ENCODE peak calls at places on chromosome 21, in six cellular contexts. One of them, this sample, is unnamed.

GRCh38 chr21:38037416-38037815 is 121.2 kb upstream of the KCNJ6 start:
- DNase-seq in stomach: no peak
- DNase-seq in NCI-H1092 treated with DMSO at 0.1 percent for 48 hours: no peak
- DNase-seq in kidney tubule cell: peak
- DNase-seq in fibroblast of mammary gland: no peak
- DNase-seq in suprapubic skin: no peak
- DNase-seq in this sample: no peak

GRCh38 chr21:31283025-31283424 is 61.0 kb downstream of the TIAM1 start:
- DNase-seq in stomach: peak
- DNase-seq in NCI-H1092 treated with DMSO at 0.1 percent for 48 hours: no peak
- DNase-seq in kidney tubule cell: no peak
- DNase-seq in fibroblast of mammary gland: no peak
- DNase-seq in suprapubic skin: no peak
- DNase-seq in this sample: no peak

GRCh38 chr21:45295576-45296365 is 8.1 kb upstream of the POFUT2 start:
- DNase-seq in stomach: peak
- DNase-seq in NCI-H1092 treated with DMSO at 0.1 percent for 48 hours: no peak
- DNase-seq in kidney tubule cell: no peak
- DNase-seq in fibroblast of mammary gland: peak
- DNase-seq in suprapubic skin: no peak
- DNase-seq in this sample: no peak

GRCh38 chr21:19621837-19622496 is 1218.4 kb upstream of the TMPRSS15 start:
- DNase-seq in stomach: no peak
- DNase-seq in NCI-H1092 treated with DMSO at 0.1 percent for 48 hours: no peak
- DNase-seq in kidney tubule cell: no peak
- DNase-seq in fibroblast of mammary gland: no peak
- DNase-seq in suprapubic skin: no peak
- DNase-seq in this sample: no peak

GRCh38 chr21:38774152-38774551 is 31.6 kb upstream of the ETS2 start:
- DNase-seq in stomach: no peak
- DNase-seq in NCI-H1092 treated with DMSO at 0.1 percent for 48 hours: no peak
- DNase-seq in kidney tubule cell: no peak
- DNase-seq in fibroblast of mammary gland: no peak
- DNase-seq in suprapubic skin: no peak
- DNase-seq in this sample: no peak

GRCh38 chr21:35239811-35240219 is 190.7 kb upstream of the RUNX1 start:
- DNase-seq in stomach: no peak
- DNase-seq in NCI-H1092 treated with DMSO at 0.1 percent for 48 hours: peak
- DNase-seq in kidney tubule cell: peak
- DNase-seq in fibroblast of mammary gland: peak
- DNase-seq in suprapubic skin: no peak
- DNase-seq in this sample: peak

GRCh38 chr21:35048706-35049617 is at the start of gene RUNX1:
- DNase-seq in stomach: peak
- DNase-seq in NCI-H1092 treated with DMSO at 0.1 percent for 48 hours: no peak
- DNase-seq in kidney tubule cell: peak
- DNase-seq in fibroblast of mammary gland: peak
- DNase-seq in suprapubic skin: no peak
- DNase-seq in this sample: no peak

GRCh38 chr21:32452641-32453040 is 40.1 kb downstream of the EVA1C start:
- DNase-seq in stomach: no peak
- DNase-seq in NCI-H1092 treated with DMSO at 0.1 percent for 48 hours: no peak
- DNase-seq in kidney tubule cell: no peak
- DNase-seq in fibroblast of mammary gland: no peak
- DNase-seq in suprapubic skin: no peak
- DNase-seq in this sample: no peak

GRCh38 chr21:46284077-46284644 is 1.2 kb downstream of the MCM3AP start:
- DNase-seq in stomach: no peak
- DNase-seq in NCI-H1092 treated with DMSO at 0.1 percent for 48 hours: no peak
- DNase-seq in kidney tubule cell: no peak
- DNase-seq in fibroblast of mammary gland: peak
- DNase-seq in suprapubic skin: no peak
- DNase-seq in this sample: peak

GRCh38 chr21:26070822-26071425 is 99.6 kb downstream of the APP start:
- DNase-seq in stomach: no peak
- DNase-seq in NCI-H1092 treated with DMSO at 0.1 percent for 48 hours: no peak
- DNase-seq in kidney tubule cell: peak
- DNase-seq in fibroblast of mammary gland: peak
- DNase-seq in suprapubic skin: no peak
- DNase-seq in this sample: no peak

GRCh38 chr21:40386301-40386911 is 460.6 kb downstream of the DSCAM start:
- DNase-seq in stomach: peak
- DNase-seq in NCI-H1092 treated with DMSO at 0.1 percent for 48 hours: peak
- DNase-seq in kidney tubule cell: peak
- DNase-seq in fibroblast of mammary gland: no peak
- DNase-seq in suprapubic skin: no peak
- DNase-seq in this sample: peak

GRCh38 chr21:28758042-28758882 is 234.4 kb downstream of the LTN1 start:
- DNase-seq in stomach: no peak
- DNase-seq in NCI-H1092 treated with DMSO at 0.1 percent for 48 hours: no peak
- DNase-seq in kidney tubule cell: no peak
- DNase-seq in fibroblast of mammary gland: peak
- DNase-seq in suprapubic skin: no peak
- DNase-seq in this sample: no peak

GRCh38 chr21:41282412-41282811 is 34.2 kb upstream of the FAM3B start:
- DNase-seq in stomach: no peak
- DNase-seq in NCI-H1092 treated with DMSO at 0.1 percent for 48 hours: no peak
- DNase-seq in kidney tubule cell: no peak
- DNase-seq in fibroblast of mammary gland: no peak
- DNase-seq in suprapubic skin: no peak
- DNase-seq in this sample: no peak

GRCh38 chr21:45001134-45002095 is 61.6 kb downstream of the SLX9 start:
- DNase-seq in stomach: peak
- DNase-seq in NCI-H1092 treated with DMSO at 0.1 percent for 48 hours: no peak
- DNase-seq in kidney tubule cell: peak
- DNase-seq in fibroblast of mammary gland: peak
- DNase-seq in suprapubic skin: no peak
- DNase-seq in this sample: no peak

GRCh38 chr21:34702341-34702807 is 33.6 kb downstream of the CLIC6 start:
- DNase-seq in stomach: peak
- DNase-seq in NCI-H1092 treated with DMSO at 0.1 percent for 48 hours: no peak
- DNase-seq in kidney tubule cell: peak
- DNase-seq in fibroblast of mammary gland: peak
- DNase-seq in suprapubic skin: peak
- DNase-seq in this sample: no peak

GRCh38 chr21:42258150-42258884 is 39.4 kb downstream of the ABCG1 start:
- DNase-seq in stomach: peak
- DNase-seq in NCI-H1092 treated with DMSO at 0.1 percent for 48 hours: peak
- DNase-seq in kidney tubule cell: peak
- DNase-seq in fibroblast of mammary gland: peak
- DNase-seq in suprapubic skin: no peak
- DNase-seq in this sample: peak

GRCh38 chr21:42002421-42002958 is 7.7 kb downstream of the ZBTB21 start:
- DNase-seq in stomach: no peak
- DNase-seq in NCI-H1092 treated with DMSO at 0.1 percent for 48 hours: no peak
- DNase-seq in kidney tubule cell: peak
- DNase-seq in fibroblast of mammary gland: peak
- DNase-seq in suprapubic skin: no peak
- DNase-seq in this sample: no peak

GRCh38 chr21:42578761-42579415 is 65.2 kb downstream of the SLC37A1 start:
- DNase-seq in stomach: no peak
- DNase-seq in NCI-H1092 treated with DMSO at 0.1 percent for 48 hours: no peak
- DNase-seq in kidney tubule cell: no peak
- DNase-seq in fibroblast of mammary gland: no peak
- DNase-seq in suprapubic skin: peak
- DNase-seq in this sample: no peak

GRCh38 chr21:25607812-25608737 is 794 bp upstream of the MRPL39 start:
- DNase-seq in stomach: peak
- DNase-seq in NCI-H1092 treated with DMSO at 0.1 percent for 48 hours: peak
- DNase-seq in kidney tubule cell: peak
- DNase-seq in fibroblast of mammary gland: peak
- DNase-seq in suprapubic skin: peak
- DNase-seq in this sample: peak

GRCh38 chr21:37032877-37033471 is 26.5 kb downstream of the RIPPLY3 start:
- DNase-seq in stomach: no peak
- DNase-seq in NCI-H1092 treated with DMSO at 0.1 percent for 48 hours: no peak
- DNase-seq in kidney tubule cell: peak
- DNase-seq in fibroblast of mammary gland: peak
- DNase-seq in suprapubic skin: no peak
- DNase-seq in this sample: no peak

GRCh38 chr21:35775778-35776515 is 284.4 kb downstream of the SETD4 start:
- DNase-seq in stomach: no peak
- DNase-seq in NCI-H1092 treated with DMSO at 0.1 percent for 48 hours: no peak
- DNase-seq in kidney tubule cell: no peak
- DNase-seq in fibroblast of mammary gland: no peak
- DNase-seq in suprapubic skin: no peak
- DNase-seq in this sample: no peak

GRCh38 chr21:38323721-38324591 is 67.2 kb downstream of the KCNJ15 start:
- DNase-seq in stomach: no peak
- DNase-seq in NCI-H1092 treated with DMSO at 0.1 percent for 48 hours: peak
- DNase-seq in kidney tubule cell: peak
- DNase-seq in fibroblast of mammary gland: peak
- DNase-seq in suprapubic skin: no peak
- DNase-seq in this sample: peak

GRCh38 chr21:22516230-22516629 is 1518.0 kb downstream of the NCAM2 start:
- DNase-seq in stomach: no peak
- DNase-seq in NCI-H1092 treated with DMSO at 0.1 percent for 48 hours: no peak
- DNase-seq in kidney tubule cell: no peak
- DNase-seq in fibroblast of mammary gland: no peak
- DNase-seq in suprapubic skin: no peak
- DNase-seq in this sample: no peak

GRCh38 chr21:41171210-41171609 is 3.2 kb downstream of the BACE2 start:
- DNase-seq in stomach: peak
- DNase-seq in NCI-H1092 treated with DMSO at 0.1 percent for 48 hours: no peak
- DNase-seq in kidney tubule cell: peak
- DNase-seq in fibroblast of mammary gland: no peak
- DNase-seq in suprapubic skin: no peak
- DNase-seq in this sample: peak

GRCh38 chr21:19458295-19458694 is 1054.7 kb upstream of the TMPRSS15 start:
- DNase-seq in stomach: no peak
- DNase-seq in NCI-H1092 treated with DMSO at 0.1 percent for 48 hours: no peak
- DNase-seq in kidney tubule cell: peak
- DNase-seq in fibroblast of mammary gland: no peak
- DNase-seq in suprapubic skin: no peak
- DNase-seq in this sample: no peak

GRCh38 chr21:33023574-33024277 is 2.0 kb upstream of the OLIG2 start:
- DNase-seq in stomach: no peak
- DNase-seq in NCI-H1092 treated with DMSO at 0.1 percent for 48 hours: no peak
- DNase-seq in kidney tubule cell: no peak
- DNase-seq in fibroblast of mammary gland: no peak
- DNase-seq in suprapubic skin: no peak
- DNase-seq in this sample: no peak

GRCh38 chr21:28742527-28742926 is 250.2 kb downstream of the LTN1 start:
- DNase-seq in stomach: no peak
- DNase-seq in NCI-H1092 treated with DMSO at 0.1 percent for 48 hours: no peak
- DNase-seq in kidney tubule cell: no peak
- DNase-seq in fibroblast of mammary gland: peak
- DNase-seq in suprapubic skin: no peak
- DNase-seq in this sample: no peak

GRCh38 chr21:35511298-35512162 is 462.4 kb upstream of the RUNX1 start:
- DNase-seq in stomach: no peak
- DNase-seq in NCI-H1092 treated with DMSO at 0.1 percent for 48 hours: no peak
- DNase-seq in kidney tubule cell: no peak
- DNase-seq in fibroblast of mammary gland: peak
- DNase-seq in suprapubic skin: no peak
- DNase-seq in this sample: no peak

GRCh38 chr21:28485301-28486022 is 507.2 kb downstream of the LTN1 start:
- DNase-seq in stomach: no peak
- DNase-seq in NCI-H1092 treated with DMSO at 0.1 percent for 48 hours: no peak
- DNase-seq in kidney tubule cell: no peak
- DNase-seq in fibroblast of mammary gland: peak
- DNase-seq in suprapubic skin: no peak
- DNase-seq in this sample: no peak

GRCh38 chr21:41316641-41317392 is at the start of gene FAM3B:
- DNase-seq in stomach: peak
- DNase-seq in NCI-H1092 treated with DMSO at 0.1 percent for 48 hours: peak
- DNase-seq in kidney tubule cell: no peak
- DNase-seq in fibroblast of mammary gland: no peak
- DNase-seq in suprapubic skin: no peak
- DNase-seq in this sample: peak

GRCh38 chr21:34640858-34641257 is 25.9 kb upstream of the RCAN1 start:
- DNase-seq in stomach: no peak
- DNase-seq in NCI-H1092 treated with DMSO at 0.1 percent for 48 hours: no peak
- DNase-seq in kidney tubule cell: peak
- DNase-seq in fibroblast of mammary gland: peak
- DNase-seq in suprapubic skin: no peak
- DNase-seq in this sample: no peak

GRCh38 chr21:46324390-46325072 is 575 bp downstream of the PCNT start:
- DNase-seq in stomach: peak
- DNase-seq in NCI-H1092 treated with DMSO at 0.1 percent for 48 hours: peak
- DNase-seq in kidney tubule cell: peak
- DNase-seq in fibroblast of mammary gland: peak
- DNase-seq in suprapubic skin: peak
- DNase-seq in this sample: peak

GRCh38 chr21:36208326-36209013 is 51.8 kb downstream of the DOP1B start:
- DNase-seq in stomach: no peak
- DNase-seq in NCI-H1092 treated with DMSO at 0.1 percent for 48 hours: no peak
- DNase-seq in kidney tubule cell: no peak
- DNase-seq in fibroblast of mammary gland: no peak
- DNase-seq in suprapubic skin: no peak
- DNase-seq in this sample: no peak

GRCh38 chr21:35319684-35320083 is 270.6 kb upstream of the RUNX1 start:
- DNase-seq in stomach: no peak
- DNase-seq in NCI-H1092 treated with DMSO at 0.1 percent for 48 hours: no peak
- DNase-seq in kidney tubule cell: no peak
- DNase-seq in fibroblast of mammary gland: no peak
- DNase-seq in suprapubic skin: no peak
- DNase-seq in this sample: no peak

GRCh38 chr21:39851219-39851618 is 16.0 kb upstream of the PCP4 start:
- DNase-seq in stomach: no peak
- DNase-seq in NCI-H1092 treated with DMSO at 0.1 percent for 48 hours: no peak
- DNase-seq in kidney tubule cell: no peak
- DNase-seq in fibroblast of mammary gland: no peak
- DNase-seq in suprapubic skin: no peak
- DNase-seq in this sample: no peak

GRCh38 chr21:15415541-15416261 is 314.1 kb upstream of the USP25 start:
- DNase-seq in stomach: no peak
- DNase-seq in NCI-H1092 treated with DMSO at 0.1 percent for 48 hours: no peak
- DNase-seq in kidney tubule cell: peak
- DNase-seq in fibroblast of mammary gland: peak
- DNase-seq in suprapubic skin: no peak
- DNase-seq in this sample: no peak

GRCh38 chr21:45549670-45550463 is 7.6 kb upstream of the SLC19A1 start:
- DNase-seq in stomach: no peak
- DNase-seq in NCI-H1092 treated with DMSO at 0.1 percent for 48 hours: no peak
- DNase-seq in kidney tubule cell: no peak
- DNase-seq in fibroblast of mammary gland: no peak
- DNase-seq in suprapubic skin: peak
- DNase-seq in this sample: no peak

GRCh38 chr21:29475329-29475728 is 176.6 kb downstream of the BACH1 start:
- DNase-seq in stomach: no peak
- DNase-seq in NCI-H1092 treated with DMSO at 0.1 percent for 48 hours: no peak
- DNase-seq in kidney tubule cell: no peak
- DNase-seq in fibroblast of mammary gland: no peak
- DNase-seq in suprapubic skin: no peak
- DNase-seq in this sample: no peak